ENCODE peak calls at places on chromosomes 7 and 10, in four cellular contexts. J is HCT116, I is heart left ventricle, B is GM23248. U is an unnamed sample.

GRCh38 chr7:78490526-78490925 is 692.0 kb downstream of the PHTF2 start:
- DNase-seq in I (no peak), B (no peak), J (no peak), U (no peak)

GRCh38 chr10:29386347-29386999 is 97.6 kb downstream of the LYZL1 start:
- DNase-seq in I (no peak), J (no peak), B (peak), U (no peak)

GRCh38 chr10:9096288-9096687 is 1041.8 kb downstream of the GATA3 start:
- DNase-seq in B (no peak), I (no peak), J (no peak), U (no peak)

GRCh38 chr10:114271779-114272167 is 32.7 kb downstream of the VWA2 start:
- DNase-seq in I (peak), B (peak), J (peak), U (peak)

GRCh38 chr7:76328390-76328789 is 25.9 kb downstream of the HSPB1 start:
- DNase-seq in J (no peak), I (no peak), B (no peak), U (no peak)

GRCh38 chr7:116194115-116194514 is 16.2 kb upstream of the TES start:
- DNase-seq in B (peak), I (no peak), J (no peak), U (no peak)

GRCh38 chr7:15407910-15408309 is 153.9 kb downstream of the AGMO start:
- DNase-seq in J (no peak), I (no peak), B (no peak), U (no peak)

GRCh38 chr7:105173586-105173985 is 159.6 kb downstream of the KMT2E start:
- DNase-seq in B (no peak), J (no peak), I (no peak), U (no peak)

GRCh38 chr7:50197547-50197946 is 104.5 kb upstream of the ZPBP start:
- DNase-seq in J (peak), I (no peak), B (no peak), U (no peak)

GRCh38 chr7:22571776-22572175 is 71.8 kb upstream of the STEAP1B start:
- DNase-seq in I (no peak), J (no peak), B (no peak), U (no peak)

GRCh38 chr7:22576941-22577927 is 77.2 kb upstream of the STEAP1B start:
- DNase-seq in B (peak), J (no peak), I (no peak), U (peak)

GRCh38 chr7:22572937-22573336 is 72.9 kb upstream of the STEAP1B start:
- DNase-seq in J (no peak), B (peak), I (no peak), U (peak)

GRCh38 chr7:22572292-22572691 is 72.3 kb upstream of the STEAP1B start:
- DNase-seq in B (peak), I (no peak), J (no peak), U (no peak)

DNA sequence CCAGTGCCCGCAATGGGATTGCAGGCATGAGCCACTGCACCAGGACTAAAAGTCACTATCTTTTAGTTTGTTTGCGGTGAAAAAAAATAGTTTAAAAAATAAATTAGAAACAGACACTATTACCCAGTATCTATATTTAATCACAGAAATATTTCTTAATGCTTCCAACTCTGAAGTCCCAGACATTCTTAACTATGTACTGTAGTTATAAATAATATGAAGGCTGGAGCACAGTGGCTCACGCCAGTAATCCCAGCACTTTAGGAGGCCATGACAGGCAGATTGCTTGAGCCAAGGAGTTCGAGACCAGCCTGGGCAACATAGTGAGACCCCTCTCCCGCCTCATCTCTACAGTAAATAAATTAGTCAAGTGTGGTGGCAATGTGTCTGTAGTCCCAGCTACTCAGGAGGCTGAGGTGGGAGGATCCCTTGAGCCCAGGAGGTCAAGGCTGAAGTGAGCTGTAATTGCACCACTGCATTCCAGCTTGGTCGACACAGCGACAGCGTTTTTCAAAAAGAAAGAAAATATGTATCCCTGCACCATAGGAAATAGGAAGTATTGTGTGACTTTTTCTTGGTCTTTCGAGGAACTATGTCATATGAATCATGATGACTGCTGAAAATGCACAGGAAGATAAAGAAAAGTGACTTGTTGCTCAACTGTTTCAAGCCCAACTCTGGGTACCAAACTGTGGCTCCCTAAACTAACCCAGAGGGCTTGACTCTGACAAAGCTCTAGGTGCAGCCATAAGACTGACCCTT is 74.9 kb upstream of the STEAP1B start:
- DNase-seq in I (no peak), B (no peak), J (no peak), U (no peak)
- H3K27ac ChIP-seq in I (no peak), B (peak), J (no peak), U (peak)

DNA sequence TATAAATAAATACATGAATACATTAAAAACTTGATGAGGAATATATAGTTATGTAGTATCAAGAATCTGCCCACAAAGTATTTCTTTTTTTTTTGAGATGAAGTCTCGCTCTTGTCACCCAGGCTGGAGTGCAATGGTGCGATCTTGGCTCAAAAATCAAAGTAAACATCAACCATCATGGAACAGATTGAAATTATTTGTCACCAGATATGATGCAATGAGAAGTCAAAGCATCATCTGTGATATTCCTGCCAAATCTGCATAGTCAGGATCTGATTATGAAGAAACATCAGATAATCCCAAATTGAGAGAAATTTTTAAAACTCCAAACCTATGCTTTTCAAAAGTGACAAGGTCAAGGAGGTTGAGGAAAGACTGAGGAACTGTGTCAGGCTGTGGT is 5.1 kb upstream of the CYP2C18 start:
- DNase-seq in J (no peak), I (no peak), B (no peak), U (no peak)
- H3K27ac ChIP-seq in J (no peak), I (no peak), B (no peak), U (no peak)

GRCh38 chr10:112446855-112447691 is at the start of the genes VTI1A and ZDHHC6:
- DNase-seq in J (peak), B (peak), I (peak), U (peak)

GRCh38 chr10:112446055-112446854 is 459 bp downstream of the ZDHHC6 start:
- DNase-seq in J (no peak), I (no peak), B (peak), U (no peak)

GRCh38 chr10:112441520-112441919 is 5.2 kb downstream of the ZDHHC6 start:
- DNase-seq in B (no peak), I (no peak), J (no peak), U (no peak)

DNA sequence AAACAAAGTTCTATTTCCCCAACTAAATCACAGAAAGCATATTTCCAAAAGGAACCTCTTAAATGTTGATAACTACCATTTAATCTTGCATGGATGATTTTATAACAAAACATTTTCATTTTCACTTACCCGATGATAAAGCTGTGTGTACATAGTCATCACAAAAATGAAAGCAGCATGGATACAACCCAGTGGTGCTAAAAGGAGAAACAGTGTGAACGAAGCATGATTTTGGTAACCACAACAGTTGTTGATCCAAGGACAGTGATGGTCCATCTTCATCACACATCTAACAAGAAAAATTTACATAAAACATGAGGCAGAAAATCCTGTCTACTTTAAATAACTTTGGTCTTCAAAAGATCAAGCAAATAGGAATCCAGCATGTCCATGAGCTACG is 4.7 kb downstream of the ZDHHC6 start:
- DNase-seq in J (no peak), B (no peak), I (no peak), U (no peak)
- H3K27ac ChIP-seq in J (no peak), B (no peak), I (no peak), U (no peak)

GRCh38 chr7:978049-978346 is 2.6 kb upstream of the COX19 start:
- DNase-seq in I (no peak), B (no peak), J (no peak), U (no peak)

GRCh38 chr7:978416-979091 is 3.2 kb upstream of the COX19 start:
- DNase-seq in I (no peak), J (no peak), B (no peak), U (no peak)

GRCh38 chr7:975702-976473 is 539 bp upstream of the COX19 start:
- DNase-seq in J (no peak), B (no peak), I (peak), U (no peak)

GRCh38 chr7:976901-977325 is 1.6 kb upstream of the COX19 start:
- DNase-seq in B (no peak), J (no peak), I (peak), U (no peak)

DNA sequence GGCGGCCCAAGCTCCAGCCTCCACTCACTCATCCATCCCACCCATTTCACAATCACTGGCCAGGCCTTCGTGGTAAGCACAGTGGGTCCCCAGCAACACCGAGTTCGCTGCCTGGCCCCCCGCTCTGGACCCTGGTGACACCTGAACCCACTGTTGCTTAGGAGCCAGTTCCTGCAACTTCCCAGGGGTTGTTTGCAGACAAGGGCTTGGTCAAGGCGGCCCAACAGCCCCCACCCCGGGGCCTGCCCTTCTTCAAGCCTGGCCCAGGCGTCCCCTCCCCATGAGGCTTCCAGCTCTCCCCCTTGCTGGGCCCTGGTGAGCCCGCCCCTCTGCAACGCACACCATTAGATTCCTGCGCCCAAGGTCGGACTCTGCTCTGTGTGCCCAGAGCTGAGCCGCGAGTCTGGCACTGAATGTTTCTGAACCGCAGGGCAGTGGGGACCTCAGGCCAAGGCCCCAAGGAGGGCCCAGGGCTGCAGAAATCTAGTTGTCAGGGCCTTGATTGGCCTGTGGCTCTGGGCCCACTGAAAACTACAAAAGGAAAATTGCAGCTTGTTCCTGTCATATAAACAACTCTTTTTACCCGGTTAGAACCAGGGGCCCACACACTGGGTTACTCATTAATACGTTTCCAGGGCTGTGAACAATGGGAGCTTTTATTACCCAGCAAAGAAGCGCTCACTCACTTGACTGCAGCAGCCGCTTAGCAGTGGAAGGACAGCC is 2.1 kb upstream of the COX19 start:
- DNase-seq in I (no peak), J (no peak), B (no peak), U (no peak)
- H3K27ac ChIP-seq in I (no peak), J (no peak), B (no peak), U (no peak)

GRCh38 chr10:69802424-69803161 is 887 bp downstream of the COL13A1 start:
- DNase-seq in J (no peak), I (no peak), B (peak), U (peak)
- H3K27ac ChIP-seq in J (peak), I (peak), B (peak), U (peak)

GRCh38 chr7:44469461-44469860 is 21.0 kb downstream of the NUDCD3 start:
- DNase-seq in J (no peak), I (no peak), B (peak), U (no peak)
- H3K27ac ChIP-seq in J (no peak), I (no peak), B (peak), U (no peak)

DNA sequence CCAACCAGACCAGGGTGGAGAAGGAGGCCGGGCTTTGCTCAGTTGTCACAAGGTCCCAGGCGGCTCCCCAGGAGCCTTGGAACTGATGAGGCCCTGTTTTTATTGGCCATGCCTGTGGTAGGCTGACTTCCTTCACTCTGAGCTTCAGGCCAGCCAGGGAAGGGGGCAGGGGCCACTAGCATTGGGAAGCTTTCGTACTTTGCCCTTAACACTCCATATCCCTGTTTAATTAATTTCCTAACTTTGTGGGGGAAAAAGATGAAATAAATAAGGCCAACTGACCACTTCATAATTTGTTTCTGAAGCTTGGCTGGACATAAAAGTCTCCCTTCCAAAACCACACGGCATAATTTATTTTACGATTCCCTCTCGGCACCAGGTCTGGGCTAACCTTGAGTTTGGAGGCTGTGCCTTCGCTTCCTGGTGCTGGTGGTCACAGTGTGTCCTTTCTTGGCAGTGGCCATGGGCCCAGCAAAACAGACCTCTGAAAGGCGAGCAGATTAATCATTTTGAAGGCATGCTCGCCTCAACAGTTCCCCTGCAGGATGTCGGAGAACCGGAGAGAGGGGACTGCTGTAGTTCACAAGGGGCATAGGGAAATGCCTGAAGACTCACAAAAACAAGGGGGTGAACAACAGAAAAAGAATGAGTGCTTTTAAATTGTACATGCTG is 965.9 kb downstream of the LRMDA start:
- DNase-seq in I (peak), J (no peak), B (no peak), U (peak)
- H3K27ac ChIP-seq in I (peak), J (no peak), B (no peak), U (peak)

U was measured in brain microvascular endothelial cell.